ENCODE peak calls at places on chromosomes 3 and 15, in seven cellular contexts. B, E, T, I, A, M and Z are unnamed samples.

GRCh38 chr15:94126999-94127398 is 104.4 kb upstream of the MCTP2 start:
- DNase-seq in B (no peak), E (no peak), T (no peak), I (no peak), A (no peak), M (no peak), Z (no peak)

GRCh38 chr3:81742581-81742980 is 18.9 kb downstream of the GBE1 start:
- DNase-seq in B (no peak), E (no peak), T (no peak), I (no peak), A (no peak), M (no peak), Z (no peak)

GRCh38 chr3:192845196-192845855 is 72.3 kb downstream of the MB21D2 start:
- DNase-seq in B (no peak), E (no peak), T (no peak), I (no peak), A (no peak), M (no peak), Z (no peak)

GRCh38 chr15:72782274-72782992 is 1.1 kb downstream of the ADPGK start:
- DNase-seq in B (no peak), E (no peak), T (no peak), I (no peak), A (no peak), M (no peak), Z (no peak)

GRCh38 chr15:63169796-63170195 is 12.5 kb upstream of the RPS27L start:
- DNase-seq in B (no peak), E (peak; percentile 35), T (no peak), I (no peak), A (no peak), M (no peak), Z (no peak)

GRCh38 chr3:115381573-115381912 is 234.5 kb upstream of the ZBTB20 start:
- DNase-seq in B (no peak), E (no peak), T (no peak), I (no peak), A (no peak), M (no peak), Z (no peak)

GRCh38 chr3:195900426-195901355 is 7.7 kb downstream of the TNK2 start:
- DNase-seq in B (peak; percentile 83), E (no peak), T (no peak), I (no peak), A (no peak), M (no peak), Z (no peak)

GRCh38 chr3:3461317-3461716 is 281.8 kb upstream of the CRBN start:
- DNase-seq in B (no peak), E (no peak), T (no peak), I (no peak), A (no peak), M (no peak), Z (no peak)

GRCh38 chr3:16066545-16066944 is 107.9 kb upstream of the GALNT15 start:
- DNase-seq in B (no peak), E (no peak), T (no peak), I (no peak), A (no peak), M (no peak), Z (no peak)

GRCh38 chr3:178036745-178037144 is 499.5 kb upstream of the KCNMB2 start:
- DNase-seq in B (no peak), E (no peak), T (no peak), I (no peak), A (no peak), M (no peak), Z (no peak)

GRCh38 chr15:90337256-90337655 is 14.8 kb upstream of the ZNF774 start:
- DNase-seq in B (no peak), E (no peak), T (no peak), I (no peak), A (no peak), M (no peak), Z (no peak)

GRCh38 chr15:40308844-40309189 is 1.1 kb upstream of the PLCB2 start:
- DNase-seq in B (no peak), E (no peak), T (peak; percentile 35), I (no peak), A (no peak), M (no peak), Z (no peak)

GRCh38 chr3:175338775-175339535 is 479.8 kb downstream of the NAALADL2 start:
- DNase-seq in B (no peak), E (peak; percentile 47), T (no peak), I (peak; percentile 63), A (no peak), M (no peak), Z (peak; percentile 85)

GRCh38 chr3:54987719-54988118 is 59.9 kb upstream of the LRTM1 start:
- DNase-seq in B (no peak), E (no peak), T (no peak), I (no peak), A (no peak), M (no peak), Z (no peak)

GRCh38 chr3:197942956-197943556 is 6.9 kb upstream of the RPL35A start:
- DNase-seq in B (no peak), E (no peak), T (peak; percentile 47), I (peak; percentile 61), A (no peak), M (peak; percentile 65), Z (no peak)

GRCh38 chr15:62816342-62817059 is 226.0 kb upstream of the TPM1 start:
- DNase-seq in B (no peak), E (no peak), T (no peak), I (no peak), A (no peak), M (peak; percentile 47), Z (no peak)

GRCh38 chr3:128366136-128366535 is 100.6 kb downstream of the DNAJB8 start:
- DNase-seq in B (no peak), E (no peak), T (no peak), I (no peak), A (no peak), M (no peak), Z (no peak)

GRCh38 chr15:52496776-52497470 is 31.8 kb downstream of the MYO5A start:
- DNase-seq in B (no peak), E (no peak), T (no peak), I (peak; percentile 49), A (no peak), M (no peak), Z (no peak)

GRCh38 chr3:131485116-131485515 is 17.7 kb downstream of the MRPL3 start:
- DNase-seq in B (no peak), E (no peak), T (no peak), I (no peak), A (no peak), M (no peak), Z (no peak)

GRCh38 chr3:38040400-38040799 is 1.4 kb downstream of the DLEC1 start:
- DNase-seq in B (no peak), E (no peak), T (no peak), I (no peak), A (no peak), M (no peak), Z (no peak)

GRCh38 chr3:38038447-38038911 is 529 bp upstream of the DLEC1 start:
- DNase-seq in B (no peak), E (no peak), T (no peak), I (no peak), A (no peak), M (no peak), Z (no peak)

GRCh38 chr3:38039101-38039898 is at the start of gene DLEC1:
- DNase-seq in B (no peak), E (peak; percentile 85), T (peak; percentile 56), I (no peak), A (no peak), M (no peak), Z (no peak)

GRCh38 chr3:38036906-38037305 is 2.1 kb upstream of the DLEC1 start:
- DNase-seq in B (no peak), E (no peak), T (no peak), I (no peak), A (no peak), M (no peak), Z (no peak)

DNA sequence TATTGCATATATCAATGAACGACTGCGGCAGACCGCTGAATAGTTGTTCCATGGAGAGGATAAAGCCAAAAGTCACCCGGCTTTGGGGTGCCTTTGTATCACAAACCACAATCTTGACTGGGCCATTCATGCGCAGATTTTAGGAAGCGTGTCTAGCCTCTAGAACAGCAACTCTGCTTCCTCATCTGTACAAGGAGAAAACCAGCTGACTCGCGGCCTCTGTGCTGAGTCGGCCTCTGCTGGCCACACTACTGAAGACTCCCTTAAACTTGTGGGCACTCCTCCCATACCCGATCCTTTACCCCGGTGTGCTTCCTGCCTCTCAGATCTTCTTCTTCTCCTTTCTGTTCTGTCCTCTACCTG is 872 bp downstream of the DLEC1 start:
- DNase-seq in B (no peak), E (peak; percentile 55), T (no peak), I (no peak), A (peak; percentile 16), M (no peak), Z (peak; percentile 49)
- TF ChIP-seq JUND in B (no peak), E (no peak), T (no peak), I (no peak), A (no peak), M (no peak), Z (no peak)

DNA sequence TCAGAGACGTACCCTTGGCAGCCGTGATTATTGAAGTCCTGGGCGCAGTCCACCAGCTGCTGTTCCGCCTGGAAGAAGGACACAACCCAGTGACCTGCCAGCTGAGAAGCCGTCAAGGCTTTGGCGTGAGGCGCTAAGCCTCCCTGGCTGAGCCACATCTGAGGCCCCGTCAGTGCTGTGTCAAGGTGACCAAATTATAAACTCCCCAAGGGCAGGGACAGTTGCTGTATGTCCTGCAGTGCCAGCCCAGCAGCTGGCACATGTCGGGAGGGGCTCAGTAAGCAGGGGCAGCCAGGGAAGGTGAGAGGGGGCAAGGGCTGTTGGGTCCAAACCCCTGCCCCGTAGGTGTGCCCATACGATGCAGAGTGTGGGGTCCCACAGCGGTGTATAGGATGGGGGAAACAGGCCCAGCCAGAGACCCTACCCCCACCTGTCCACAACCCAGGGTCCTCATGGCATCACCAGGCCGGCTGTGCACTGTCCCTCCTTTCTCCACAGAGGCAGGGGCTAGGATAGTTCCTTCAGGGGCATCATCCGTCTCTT is 13.3 kb downstream of the CTSH start:
- DNase-seq in B (no peak), E (no peak), T (no peak), I (no peak), A (no peak), M (no peak), Z (no peak)
- TF ChIP-seq JUND in B (no peak), E (no peak), T (no peak), I (no peak), A (no peak), M (no peak), Z (no peak)

GRCh38 chr3:36893137-36893557 is 51.7 kb downstream of the TRANK1 start:
- DNase-seq in B (no peak), E (peak; percentile 22), T (no peak), I (no peak), A (no peak), M (no peak), Z (no peak)
- TF ChIP-seq JUND in B (no peak), E (no peak), T (peak; percentile 97), I (no peak), A (no peak), M (no peak), Z (no peak)

DNA sequence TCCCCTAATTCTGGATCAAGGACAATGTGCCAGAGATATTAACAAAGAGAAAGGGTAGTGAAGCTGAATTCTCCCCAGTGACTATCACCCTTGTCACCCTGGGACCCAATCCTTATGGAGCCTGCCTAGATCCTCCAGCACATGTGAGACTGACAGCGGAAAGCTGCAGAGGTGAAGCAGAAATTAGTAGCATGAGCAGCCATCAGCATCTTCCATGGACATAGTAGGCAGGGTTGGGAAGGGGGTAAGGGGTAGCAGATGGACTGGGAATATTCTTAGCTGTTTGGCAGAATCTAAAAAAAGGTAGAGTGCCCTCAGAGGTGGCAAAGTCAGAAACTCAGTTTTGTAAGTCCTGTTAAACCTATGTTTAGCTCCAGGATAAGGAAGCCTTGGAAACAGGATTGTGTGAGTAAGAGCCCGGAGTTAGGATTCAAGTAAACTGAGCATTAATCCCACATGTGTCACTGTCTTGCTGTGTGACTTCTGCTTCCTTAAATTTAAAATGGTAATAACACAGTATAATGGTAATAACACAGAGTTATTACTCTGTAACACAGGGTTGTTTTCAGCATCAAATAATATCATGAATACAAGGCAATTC is 14.5 kb downstream of the GOLIM4 start:
- DNase-seq in B (no peak), E (no peak), T (no peak), I (no peak), A (no peak), M (no peak), Z (no peak)
- TF ChIP-seq JUND in B (no peak), E (no peak), T (no peak), I (no peak), A (no peak), M (no peak), Z (no peak)